ENCODE peak calls at places on chromosome 14, in five cellular contexts. One of them, this sample, is unnamed.

GRCh38 chr14:95098984-95099599 is 58.2 kb downstream of the DICER1 start:
- DNase-seq in WTC11: peak
- DNase-seq in left ventricle myocardium inferior: peak
- DNase-seq in OCI-LY7: peak
- DNase-seq in upper lobe of left lung: no peak
- DNase-seq in this sample: no peak

GRCh38 chr14:104588066-104588857 is 8.7 kb downstream of the C14orf180 start:
- DNase-seq in OCI-LY7: no peak
- DNase-seq in left ventricle myocardium inferior: no peak
- DNase-seq in upper lobe of left lung: peak
- DNase-seq in WTC11: no peak
- DNase-seq in this sample: no peak

GRCh38 chr14:93096923-93097322 is 18.8 kb downstream of the ITPK1 start:
- DNase-seq in OCI-LY7: no peak
- DNase-seq in left ventricle myocardium inferior: peak
- DNase-seq in upper lobe of left lung: no peak
- DNase-seq in WTC11: no peak
- DNase-seq in this sample: no peak

GRCh38 chr14:96638041-96638855 is 136.1 kb downstream of the PAPOLA start:
- DNase-seq in OCI-LY7: no peak
- DNase-seq in upper lobe of left lung: no peak
- DNase-seq in left ventricle myocardium inferior: no peak
- DNase-seq in WTC11: no peak
- DNase-seq in this sample: peak

GRCh38 chr14:64410084-64410774 is 22.1 kb downstream of the MTHFD1 start:
- DNase-seq in left ventricle myocardium inferior: no peak
- DNase-seq in OCI-LY7: no peak
- DNase-seq in WTC11: peak
- DNase-seq in upper lobe of left lung: no peak
- DNase-seq in this sample: no peak

GRCh38 chr14:92551066-92551841 is 37.7 kb downstream of the RIN3 start:
- DNase-seq in left ventricle myocardium inferior: no peak
- DNase-seq in OCI-LY7: peak
- DNase-seq in upper lobe of left lung: no peak
- DNase-seq in WTC11: no peak
- DNase-seq in this sample: no peak

GRCh38 chr14:103522028-103522581 is 525 bp downstream of the CKB start:
- DNase-seq in OCI-LY7: no peak
- DNase-seq in left ventricle myocardium inferior: peak
- DNase-seq in upper lobe of left lung: peak
- DNase-seq in WTC11: peak
- DNase-seq in this sample: peak

GRCh38 chr14:49460647-49461046 is 125.5 kb downstream of the RPS29 start:
- DNase-seq in left ventricle myocardium inferior: no peak
- DNase-seq in upper lobe of left lung: no peak
- DNase-seq in OCI-LY7: no peak
- DNase-seq in WTC11: no peak
- DNase-seq in this sample: no peak

GRCh38 chr14:92897922-92898599 is 24.9 kb upstream of the CHGA start:
- DNase-seq in OCI-LY7: no peak
- DNase-seq in WTC11: no peak
- DNase-seq in left ventricle myocardium inferior: no peak
- DNase-seq in upper lobe of left lung: no peak
- DNase-seq in this sample: no peak

GRCh38 chr14:50360851-50361250 is 35.8 kb downstream of the CDKL1 start:
- DNase-seq in left ventricle myocardium inferior: no peak
- DNase-seq in upper lobe of left lung: no peak
- DNase-seq in WTC11: no peak
- DNase-seq in OCI-LY7: no peak
- DNase-seq in this sample: no peak

GRCh38 chr14:96117101-96117897 is 78.1 kb downstream of the C14orf132 start:
- DNase-seq in upper lobe of left lung: no peak
- DNase-seq in WTC11: no peak
- DNase-seq in left ventricle myocardium inferior: no peak
- DNase-seq in OCI-LY7: no peak
- DNase-seq in this sample: no peak

GRCh38 chr14:104266643-104267575 is 128.5 kb downstream of the KIF26A start:
- DNase-seq in upper lobe of left lung: no peak
- DNase-seq in OCI-LY7: no peak
- DNase-seq in WTC11: no peak
- DNase-seq in left ventricle myocardium inferior: no peak
- DNase-seq in this sample: peak

GRCh38 chr14:97977711-97978261 is 1180.6 kb downstream of the VRK1 start:
- DNase-seq in OCI-LY7: no peak
- DNase-seq in upper lobe of left lung: peak
- DNase-seq in WTC11: peak
- DNase-seq in left ventricle myocardium inferior: peak
- DNase-seq in this sample: no peak

GRCh38 chr14:75604979-75605825 is 26.8 kb downstream of the FLVCR2 start:
- DNase-seq in OCI-LY7: no peak
- DNase-seq in left ventricle myocardium inferior: peak
- DNase-seq in WTC11: no peak
- DNase-seq in upper lobe of left lung: peak
- DNase-seq in this sample: no peak

GRCh38 chr14:72111921-72112320 is 179.7 kb downstream of the RGS6 start:
- DNase-seq in OCI-LY7: no peak
- DNase-seq in WTC11: no peak
- DNase-seq in upper lobe of left lung: no peak
- DNase-seq in left ventricle myocardium inferior: no peak
- DNase-seq in this sample: no peak

GRCh38 chr14:103121846-103122577 is 1.2 kb upstream of the TNFAIP2 start:
- DNase-seq in WTC11: no peak
- DNase-seq in left ventricle myocardium inferior: peak
- DNase-seq in OCI-LY7: no peak
- DNase-seq in upper lobe of left lung: peak
- DNase-seq in this sample: peak

GRCh38 chr14:71675126-71675901 is 256.9 kb upstream of the RGS6 start:
- DNase-seq in WTC11: peak
- DNase-seq in OCI-LY7: no peak
- DNase-seq in upper lobe of left lung: no peak
- DNase-seq in left ventricle myocardium inferior: no peak
- DNase-seq in this sample: no peak

GRCh38 chr14:66624319-66624937 is 116.5 kb downstream of the GPHN start:
- DNase-seq in left ventricle myocardium inferior: peak
- DNase-seq in OCI-LY7: peak
- DNase-seq in upper lobe of left lung: no peak
- DNase-seq in WTC11: peak
- DNase-seq in this sample: no peak

GRCh38 chr14:39014460-39014859 is 88.6 kb downstream of the SEC23A start:
- DNase-seq in left ventricle myocardium inferior: no peak
- DNase-seq in OCI-LY7: no peak
- DNase-seq in WTC11: no peak
- DNase-seq in upper lobe of left lung: no peak
- DNase-seq in this sample: no peak

GRCh38 chr14:94994245-94994644 is 163.1 kb downstream of the DICER1 start:
- DNase-seq in WTC11: no peak
- DNase-seq in upper lobe of left lung: no peak
- DNase-seq in left ventricle myocardium inferior: no peak
- DNase-seq in OCI-LY7: no peak
- DNase-seq in this sample: no peak

GRCh38 chr14:81584495-81584894 is 50.8 kb upstream of the SEL1L start:
- DNase-seq in left ventricle myocardium inferior: no peak
- DNase-seq in upper lobe of left lung: no peak
- DNase-seq in WTC11: no peak
- DNase-seq in OCI-LY7: no peak
- DNase-seq in this sample: no peak

GRCh38 chr14:81591266-81591665 is 57.6 kb upstream of the SEL1L start:
- DNase-seq in left ventricle myocardium inferior: no peak
- DNase-seq in OCI-LY7: no peak
- DNase-seq in WTC11: no peak
- DNase-seq in upper lobe of left lung: no peak
- DNase-seq in this sample: no peak

GRCh38 chr14:81594012-81594411 is 60.4 kb upstream of the SEL1L start:
- DNase-seq in upper lobe of left lung: no peak
- DNase-seq in OCI-LY7: no peak
- DNase-seq in WTC11: no peak
- DNase-seq in left ventricle myocardium inferior: peak
- DNase-seq in this sample: no peak

DNA sequence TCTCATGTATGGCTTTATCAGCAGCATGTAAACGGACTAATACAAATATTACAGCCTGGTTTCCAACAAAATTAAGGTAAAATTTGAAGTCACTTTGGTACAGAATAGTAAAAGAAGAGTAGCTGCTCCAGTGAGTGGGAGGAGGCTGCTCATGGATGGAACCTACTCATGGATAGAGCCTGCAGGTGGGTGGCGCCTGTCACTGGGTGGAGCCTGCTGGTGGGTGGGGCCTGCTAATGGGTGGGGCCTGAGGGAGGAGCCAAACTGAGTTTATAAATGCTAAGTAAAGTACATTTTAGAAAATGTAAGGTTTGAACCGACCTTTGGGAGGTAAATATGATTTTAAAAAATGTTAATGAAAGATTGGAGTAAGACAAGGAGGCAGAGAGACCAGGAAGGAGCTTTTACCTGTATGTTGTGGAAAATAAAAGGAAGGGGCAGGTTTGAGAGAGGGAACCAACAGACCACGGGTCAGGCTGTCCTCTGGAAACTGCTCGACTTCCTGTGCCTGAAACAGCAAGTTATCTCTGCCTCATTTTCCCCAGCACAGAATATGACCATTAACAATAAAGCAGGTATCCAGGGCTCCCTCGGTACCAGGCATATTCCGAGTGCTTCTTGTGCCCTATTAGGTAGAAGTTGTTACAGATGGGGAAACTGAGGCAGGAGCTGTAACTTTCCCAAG is 55.9 kb upstream of the SEL1L start:
- DNase-seq in upper lobe of left lung: no peak
- DNase-seq in left ventricle myocardium inferior: no peak
- DNase-seq in WTC11: peak
- DNase-seq in OCI-LY7: peak
- DNase-seq in this sample: no peak
- TF ChIP-seq CTCF in upper lobe of left lung: no peak
- TF ChIP-seq CTCF in left ventricle myocardium inferior: no peak
- TF ChIP-seq CTCF in WTC11: no peak
- TF ChIP-seq CTCF in OCI-LY7: no peak
- TF ChIP-seq CTCF in this sample: no peak

DNA sequence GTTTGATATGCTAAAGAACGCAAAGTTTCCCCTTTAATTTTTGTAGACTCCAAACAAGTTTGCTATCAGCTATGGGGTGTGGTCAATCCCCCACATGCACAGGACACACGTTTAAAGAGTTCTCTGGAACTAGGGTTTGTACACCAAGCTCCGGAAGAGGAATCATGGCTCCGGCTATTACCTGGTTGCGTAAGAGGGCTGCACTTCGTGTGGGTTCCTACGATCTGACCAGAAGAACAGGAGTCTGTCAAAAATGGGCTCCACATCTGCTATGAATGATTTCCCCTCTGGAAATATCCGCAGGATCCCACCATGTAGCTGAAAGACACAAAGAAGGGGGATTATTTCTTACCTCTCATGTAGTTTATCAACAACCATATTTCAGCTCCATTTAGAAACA is 22.0 kb downstream of the EGLN3 start:
- DNase-seq in upper lobe of left lung: no peak
- DNase-seq in OCI-LY7: no peak
- DNase-seq in WTC11: no peak
- DNase-seq in left ventricle myocardium inferior: no peak
- DNase-seq in this sample: no peak
- TF ChIP-seq CTCF in upper lobe of left lung: no peak
- TF ChIP-seq CTCF in OCI-LY7: no peak
- TF ChIP-seq CTCF in WTC11: no peak
- TF ChIP-seq CTCF in left ventricle myocardium inferior: no peak
- TF ChIP-seq CTCF in this sample: no peak

DNA sequence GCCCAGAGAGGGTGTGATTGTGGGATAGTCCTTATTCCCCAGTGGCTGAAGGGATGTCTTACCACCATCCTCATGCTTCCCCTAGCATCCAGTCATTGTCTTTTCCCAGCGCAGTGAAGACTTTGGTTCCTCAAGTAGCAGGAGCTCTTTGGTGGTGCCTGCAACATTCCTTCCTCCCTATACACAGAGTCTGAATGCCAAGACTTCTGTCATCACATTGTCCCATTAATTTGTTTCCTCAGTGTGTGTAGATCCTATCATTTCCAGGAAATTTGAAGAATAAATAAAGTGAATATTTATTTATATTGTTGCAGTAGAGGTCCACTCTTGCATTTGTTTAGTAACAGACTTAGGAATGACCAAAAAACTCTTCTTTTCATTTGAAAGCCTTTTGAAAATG is 147.2 kb downstream of the DACT1 start:
- DNase-seq in upper lobe of left lung: no peak
- DNase-seq in left ventricle myocardium inferior: no peak
- DNase-seq in WTC11: no peak
- DNase-seq in OCI-LY7: no peak
- DNase-seq in this sample: no peak
- TF ChIP-seq CTCF in upper lobe of left lung: no peak
- TF ChIP-seq CTCF in left ventricle myocardium inferior: no peak
- TF ChIP-seq CTCF in WTC11: no peak
- TF ChIP-seq CTCF in OCI-LY7: no peak
- TF ChIP-seq CTCF in this sample: no peak

DNA sequence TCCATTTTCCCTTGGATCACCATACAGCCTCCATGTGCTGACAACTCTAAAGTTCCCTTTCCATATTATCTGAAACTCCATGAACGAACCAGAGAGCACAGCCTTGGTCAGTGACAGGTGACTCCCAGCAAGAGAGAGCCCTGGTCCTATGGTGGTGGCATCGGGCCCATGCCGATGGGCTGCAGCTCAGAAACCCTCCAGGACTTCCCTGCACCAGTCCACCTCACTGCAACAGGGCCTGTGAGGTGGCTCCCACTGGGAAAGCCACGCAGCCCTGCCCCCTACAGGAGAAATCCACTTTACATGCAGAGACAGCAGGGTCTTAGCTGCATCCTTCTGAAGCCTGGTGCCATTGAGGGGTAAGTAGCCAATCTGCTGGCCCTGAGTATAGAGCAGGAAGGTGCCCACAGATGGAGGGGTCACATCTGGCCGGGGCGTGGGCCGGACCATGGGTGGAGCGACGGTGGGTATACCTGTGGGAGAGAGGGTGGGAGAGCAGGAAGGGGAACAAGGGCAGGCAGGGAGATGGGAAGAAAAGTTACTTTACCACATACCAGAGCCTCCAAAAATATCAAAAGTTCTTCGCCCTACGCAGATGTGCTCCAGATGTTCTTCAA is 24.7 kb downstream of the RTRAF start:
- DNase-seq in OCI-LY7: peak
- DNase-seq in WTC11: peak
- DNase-seq in upper lobe of left lung: peak
- DNase-seq in left ventricle myocardium inferior: peak
- DNase-seq in this sample: no peak
- TF ChIP-seq CTCF in OCI-LY7: peak
- TF ChIP-seq CTCF in WTC11: peak
- TF ChIP-seq CTCF in upper lobe of left lung: no peak
- TF ChIP-seq CTCF in left ventricle myocardium inferior: peak
- TF ChIP-seq CTCF in this sample: peak

DNA sequence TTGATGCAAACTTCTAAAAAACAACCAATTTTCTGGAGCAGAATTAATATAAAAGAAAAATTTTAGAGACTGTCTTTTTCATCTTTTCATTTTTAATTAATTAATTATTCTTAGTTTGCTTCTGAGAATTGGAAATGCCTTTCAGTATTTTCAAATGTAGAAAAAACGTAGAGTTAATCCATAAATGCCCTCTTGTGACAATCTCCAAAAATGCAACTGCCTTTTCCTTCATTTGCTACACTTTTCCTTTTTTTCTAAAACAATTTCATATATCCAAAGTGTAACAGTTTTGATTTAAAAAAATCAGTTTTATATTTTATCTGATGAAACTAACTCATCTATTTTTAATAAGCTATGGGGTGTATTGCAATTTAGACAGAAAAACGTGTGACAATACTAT is 409.3 kb downstream of the PRKD1 start:
- DNase-seq in left ventricle myocardium inferior: no peak
- DNase-seq in upper lobe of left lung: no peak
- DNase-seq in WTC11: no peak
- DNase-seq in OCI-LY7: no peak
- DNase-seq in this sample: no peak
- TF ChIP-seq CTCF in left ventricle myocardium inferior: no peak
- TF ChIP-seq CTCF in upper lobe of left lung: no peak
- TF ChIP-seq CTCF in WTC11: no peak
- TF ChIP-seq CTCF in OCI-LY7: no peak
- TF ChIP-seq CTCF in this sample: peak

GRCh38 chr14:21233457-21234076 is 35.7 kb downstream of the HNRNPC start:
- DNase-seq in OCI-LY7: peak
- DNase-seq in upper lobe of left lung: no peak
- DNase-seq in left ventricle myocardium inferior: no peak
- DNase-seq in WTC11: no peak
- DNase-seq in this sample: no peak
- TF ChIP-seq CTCF in OCI-LY7: peak
- TF ChIP-seq CTCF in upper lobe of left lung: no peak
- TF ChIP-seq CTCF in left ventricle myocardium inferior: peak
- TF ChIP-seq CTCF in WTC11: no peak
- TF ChIP-seq CTCF in this sample: no peak

This sample was measured in type B pancreatic cell.